ENCODE peak calls at places on chromosome 18, in four cellular contexts. One of them, this sample, is unnamed.

GRCh38 chr18:78814321-78814720 is 165.3 kb upstream of the SALL3 start:
- DNase-seq in endothelial cell: no peak
- DNase-seq in kidney: no peak
- DNase-seq in HepG2: peak
- DNase-seq in this sample: no peak

GRCh38 chr18:3499498-3499897 is 49.5 kb downstream of the TGIF1 start:
- DNase-seq in endothelial cell: peak
- DNase-seq in HepG2: no peak
- DNase-seq in kidney: no peak
- DNase-seq in this sample: no peak

GRCh38 chr18:61551586-61551985 is 218.4 kb downstream of the CDH20 start:
- DNase-seq in HepG2: peak
- DNase-seq in endothelial cell: peak
- DNase-seq in kidney: no peak
- DNase-seq in this sample: no peak

GRCh38 chr18:49892148-49892924 is 79.0 kb upstream of the ACAA2 start:
- DNase-seq in kidney: no peak
- DNase-seq in HepG2: peak
- DNase-seq in endothelial cell: no peak
- DNase-seq in this sample: no peak

GRCh38 chr18:21997207-21998143 is 171.9 kb upstream of the GATA6 start:
- DNase-seq in kidney: no peak
- DNase-seq in HepG2: peak
- DNase-seq in endothelial cell: peak
- DNase-seq in this sample: no peak

GRCh38 chr18:9507565-9508088 is 32.3 kb downstream of the RALBP1 start:
- DNase-seq in kidney: no peak
- DNase-seq in HepG2: no peak
- DNase-seq in endothelial cell: no peak
- DNase-seq in this sample: no peak

GRCh38 chr18:46220116-46220515 is 115.9 kb downstream of the HAUS1 start:
- DNase-seq in kidney: no peak
- DNase-seq in HepG2: no peak
- DNase-seq in endothelial cell: no peak
- DNase-seq in this sample: no peak

GRCh38 chr18:49168970-49169619 is 218.3 kb upstream of the SMAD7 start:
- DNase-seq in HepG2: peak
- DNase-seq in kidney: no peak
- DNase-seq in endothelial cell: no peak
- DNase-seq in this sample: no peak

GRCh38 chr18:46392576-46392975 is 264.4 kb downstream of the LOXHD1 start:
- DNase-seq in endothelial cell: no peak
- DNase-seq in HepG2: no peak
- DNase-seq in kidney: peak
- DNase-seq in this sample: no peak

GRCh38 chr18:66645983-66646382 is 42.1 kb upstream of the CDH19 start:
- DNase-seq in endothelial cell: no peak
- DNase-seq in HepG2: no peak
- DNase-seq in kidney: no peak
- DNase-seq in this sample: no peak

This sample was measured in chondrocyte.